ENCODE peak calls at places on chromosome 9, in nine cellular contexts. U is A549; W is fibroblast of lung; N is AG04450; D is AG10803; C is CD8-positive, alpha-beta T cell; Q is GM23338; T is testis; O is cardiac fibroblast. G is an unnamed sample.

GRCh38 chr9:122131401-122131921 is 28.1 kb downstream of the NDUFA8 start:
- DNase-seq in U (no peak), W (no peak), N (no peak), D (no peak), C (no peak), Q (peak), T (no peak), O (no peak), G (no peak)

GRCh38 chr9:98957826-98958225 is 14.1 kb downstream of the COL15A1 start:
- DNase-seq in U (no peak), W (no peak), N (no peak), D (no peak), C (no peak), Q (no peak), T (no peak), O (no peak), G (no peak)

GRCh38 chr9:108156270-108156998 is 666.9 kb upstream of the KLF4 start:
- DNase-seq in U (peak), W (peak), N (no peak), D (peak), C (no peak), Q (no peak), T (no peak), O (peak), G (peak)

GRCh38 chr9:73073337-73074175 is 78.1 kb upstream of the ANXA1 start:
- DNase-seq in U (peak), W (peak), N (no peak), D (peak), C (no peak), Q (no peak), T (no peak), O (peak), G (no peak)

GRCh38 chr9:19998153-19998552 is 209.3 kb upstream of the SLC24A2 start:
- DNase-seq in U (peak), W (peak), N (no peak), D (peak), C (no peak), Q (no peak), T (no peak), O (peak), G (peak)

GRCh38 chr9:38079410-38080105 is 10.5 kb upstream of the SHB start:
- DNase-seq in U (no peak), W (peak), N (no peak), D (peak), C (peak), Q (no peak), T (peak), O (peak), G (no peak)

GRCh38 chr9:9753266-9753665 is 859.5 kb downstream of the PTPRD start:
- DNase-seq in U (no peak), W (no peak), N (no peak), D (no peak), C (no peak), Q (no peak), T (no peak), O (no peak), G (no peak)

GRCh38 chr9:38067611-38067891 is 1.5 kb downstream of the SHB start:
- DNase-seq in U (no peak), W (no peak), N (no peak), D (no peak), C (no peak), Q (peak), T (no peak), O (peak), G (no peak)

GRCh38 chr9:37619806-37620205 is 27.4 kb upstream of the TOMM5 start:
- DNase-seq in U (no peak), W (no peak), N (no peak), D (no peak), C (no peak), Q (no peak), T (no peak), O (no peak), G (no peak)

GRCh38 chr9:2704504-2704903 is 12.8 kb upstream of the KCNV2 start:
- DNase-seq in U (no peak), W (peak), N (no peak), D (peak), C (no peak), Q (no peak), T (no peak), O (no peak), G (peak)

GRCh38 chr9:84556556-84556955 is 113.0 kb upstream of the NTRK2 start:
- DNase-seq in U (no peak), W (no peak), N (no peak), D (no peak), C (no peak), Q (no peak), T (no peak), O (no peak), G (no peak)

GRCh38 chr9:81656871-81657337 is 32.4 kb downstream of the TLE1 start:
- DNase-seq in U (peak), W (no peak), N (no peak), D (no peak), C (no peak), Q (no peak), T (no peak), O (no peak), G (no peak)

GRCh38 chr9:108272350-108272899 is 583.4 kb downstream of the ACTL7B start:
- DNase-seq in U (peak), W (peak), N (peak), D (peak), C (no peak), Q (peak), T (peak), O (peak), G (peak)

GRCh38 chr9:18741880-18742279 is 267.9 kb downstream of the ADAMTSL1 start:
- DNase-seq in U (no peak), W (no peak), N (no peak), D (no peak), C (no peak), Q (peak), T (no peak), O (no peak), G (no peak)

GRCh38 chr9:73200694-73201432 is 49.2 kb downstream of the ANXA1 start:
- DNase-seq in U (peak), W (peak), N (no peak), D (peak), C (no peak), Q (peak), T (no peak), O (peak), G (peak)

GRCh38 chr9:136062657-136063439 is 32.2 kb downstream of the NACC2 start:
- DNase-seq in U (no peak), W (no peak), N (no peak), D (no peak), C (no peak), Q (no peak), T (no peak), O (no peak), G (no peak)

GRCh38 chr9:110638381-110638954 is 30.1 kb upstream of the MUSK start:
- DNase-seq in U (peak), W (no peak), N (no peak), D (peak), C (no peak), Q (peak), T (no peak), O (peak), G (peak)
- TF ChIP-seq CTCF in U (peak), W (no peak), N (peak), D (peak), C (no peak), Q (peak), T (no peak), O (peak), G (peak)

GRCh38 chr9:120711354-120711753 is 2.9 kb downstream of the MEGF9 start:
- DNase-seq in U (peak), W (no peak), N (no peak), D (no peak), C (no peak), Q (no peak), T (no peak), O (no peak), G (peak)

GRCh38 chr9:120713257-120714087 is 798 bp downstream of the MEGF9 start:
- DNase-seq in U (no peak), W (no peak), N (no peak), D (no peak), C (peak), Q (peak), T (no peak), O (no peak), G (peak)

GRCh38 chr9:120712539-120713031 is 1.7 kb downstream of the MEGF9 start:
- DNase-seq in U (peak), W (no peak), N (no peak), D (no peak), C (no peak), Q (no peak), T (no peak), O (no peak), G (no peak)

GRCh38 chr9:120710110-120710981 is 3.9 kb downstream of the MEGF9 start:
- DNase-seq in U (peak), W (peak), N (no peak), D (peak), C (no peak), Q (peak), T (no peak), O (peak), G (peak)

GRCh38 chr9:120711841-120712538 is 2.3 kb downstream of the MEGF9 start:
- DNase-seq in U (peak), W (no peak), N (no peak), D (no peak), C (no peak), Q (no peak), T (no peak), O (no peak), G (peak)
- H3K4me3 ChIP-seq in U (peak), W (peak), N (peak), D (peak), C (peak), Q (no peak), T (no peak), O (no peak), G (peak)

DNA sequence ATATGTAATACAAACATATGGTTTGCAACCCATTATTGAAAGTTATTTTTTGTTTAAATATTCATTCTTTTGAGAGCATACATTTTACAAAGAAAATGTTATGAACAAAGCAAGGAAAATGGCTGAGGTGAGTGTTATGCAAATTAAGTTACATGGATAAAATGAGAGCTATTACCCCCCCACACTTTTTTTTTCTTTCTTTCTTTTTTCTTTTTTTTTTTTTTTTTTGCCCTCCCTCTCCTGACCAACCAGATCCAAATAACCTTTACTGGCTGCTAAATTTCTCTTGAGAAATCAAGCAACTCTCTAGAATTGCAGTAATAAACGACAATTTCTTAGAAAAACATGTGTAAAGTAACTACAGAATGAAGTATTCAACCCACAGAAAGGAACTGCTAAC is 216.3 kb downstream of the NFIB start:
- DNase-seq in U (no peak), W (no peak), N (no peak), D (no peak), C (no peak), Q (no peak), T (no peak), O (peak), G (no peak)
- TF ChIP-seq CTCF in U (no peak), W (no peak), N (no peak), D (no peak), C (no peak), Q (no peak), T (no peak), O (no peak), G (no peak)

GRCh38 chr9:134057311-134057665 is 10.5 kb downstream of the BRD3 start:
- DNase-seq in U (no peak), W (no peak), N (no peak), D (no peak), C (no peak), Q (no peak), T (no peak), O (no peak), G (no peak)
- H3K4me3 ChIP-seq in U (no peak), W (no peak), N (no peak), D (no peak), C (no peak), Q (no peak), T (no peak), O (no peak), G (no peak)

DNA sequence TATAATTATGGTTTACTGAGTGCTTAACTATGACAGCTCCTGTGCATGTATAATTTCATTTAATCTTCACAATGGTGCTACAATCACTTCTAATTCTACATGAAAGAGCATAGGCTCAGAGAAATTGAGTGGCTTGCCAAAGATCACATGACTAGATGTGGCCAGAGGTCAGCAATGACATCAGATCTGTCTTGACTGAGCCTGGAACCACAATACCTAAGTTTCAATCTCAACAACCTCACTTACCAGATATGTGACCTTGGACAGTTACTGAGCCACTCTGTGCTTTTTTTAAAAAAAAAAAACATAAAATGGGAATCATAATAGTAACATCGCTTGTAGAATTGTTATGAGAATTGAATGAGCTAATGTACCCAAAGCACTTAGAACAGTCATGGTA is 130.7 kb downstream of the TRIM32 start:
- DNase-seq in U (no peak), W (no peak), N (no peak), D (no peak), C (no peak), Q (no peak), T (no peak), O (no peak), G (no peak)
- TF ChIP-seq CTCF in U (no peak), W (no peak), N (no peak), D (no peak), C (no peak), Q (no peak), T (no peak), O (no peak), G (no peak)

DNA sequence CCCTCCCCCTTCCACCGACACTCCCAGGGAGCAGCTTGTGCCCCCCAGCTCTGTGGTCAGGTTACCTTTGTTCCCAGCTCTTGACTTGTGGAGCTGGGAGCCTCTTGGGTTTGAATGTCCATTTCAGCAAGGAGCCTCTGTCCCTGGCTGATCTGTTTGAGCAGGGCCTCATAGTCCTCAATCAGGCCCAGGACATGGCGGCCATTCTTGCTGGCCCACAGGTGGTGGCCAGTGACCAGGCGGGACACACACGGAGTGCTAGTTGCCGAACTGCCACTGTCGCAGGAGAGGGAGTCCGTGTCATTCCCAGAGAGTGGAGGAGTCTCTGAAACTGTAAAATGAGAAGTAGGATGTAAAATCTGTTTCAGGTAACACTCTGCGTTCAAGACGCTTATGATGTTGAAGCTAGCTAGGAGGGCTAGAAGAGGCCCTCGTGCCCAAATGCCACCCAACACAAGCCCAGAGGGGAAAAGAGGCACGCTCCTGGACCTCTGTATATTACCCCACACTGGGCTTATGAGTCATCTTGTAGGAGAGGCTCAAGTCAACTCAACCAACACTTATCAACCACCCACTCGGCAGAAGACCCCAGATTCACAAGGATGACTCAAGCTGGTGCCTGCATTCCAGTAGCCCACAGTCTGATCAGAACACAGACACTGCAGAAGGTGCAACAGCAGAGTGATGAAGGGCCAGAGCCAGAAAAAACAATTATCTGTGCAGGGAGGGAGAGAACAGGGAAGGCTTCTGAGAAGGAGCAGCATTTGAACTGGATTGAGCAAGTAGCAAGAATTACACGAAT is 177.0 kb downstream of the CDK5RAP2 start:
- DNase-seq in U (peak), W (peak), N (peak), D (peak), C (no peak), Q (no peak), T (no peak), O (peak), G (peak)
- H3K4me3 ChIP-seq in U (no peak), W (no peak), N (no peak), D (no peak), C (no peak), Q (no peak), T (no peak), O (no peak), G (no peak)